ENCODE peak calls at places on chromosomes 5 and 9, in eight cellular contexts. One of them, this sample, is unnamed.

GRCh38 chr5:90983148-90983547 is 400.0 kb downstream of the ARRDC3 start:
- DNase-seq in iPS DF 6.9: no peak
- DNase-seq in AG08396: peak
- DNase-seq in WTC11: no peak
- DNase-seq in anterior cingulate cortex: no peak
- DNase-seq in stimulated activated CD4-positive, alpha-beta T cell treated with anti-CD3 and anti-CD28 coated beads, Interleukin-4, amount 100 ng/mL, for 1 hour: no peak
- DNase-seq in NCI-H1930: no peak
- DNase-seq in mammary epithelial cell: peak
- DNase-seq in this sample: peak

GRCh38 chr9:89143266-89143665 is 35.4 kb downstream of the SHC3 start:
- DNase-seq in iPS DF 6.9: no peak
- DNase-seq in AG08396: no peak
- DNase-seq in WTC11: no peak
- DNase-seq in anterior cingulate cortex: no peak
- DNase-seq in stimulated activated CD4-positive, alpha-beta T cell treated with anti-CD3 and anti-CD28 coated beads, Interleukin-4, amount 100 ng/mL, for 1 hour: no peak
- DNase-seq in NCI-H1930: no peak
- DNase-seq in mammary epithelial cell: no peak
- DNase-seq in this sample: no peak

GRCh38 chr9:115202960-115203751 is 85.2 kb upstream of the TNC start:
- DNase-seq in iPS DF 6.9: no peak
- DNase-seq in AG08396: peak
- DNase-seq in WTC11: no peak
- DNase-seq in anterior cingulate cortex: no peak
- DNase-seq in stimulated activated CD4-positive, alpha-beta T cell treated with anti-CD3 and anti-CD28 coated beads, Interleukin-4, amount 100 ng/mL, for 1 hour: no peak
- DNase-seq in NCI-H1930: no peak
- DNase-seq in mammary epithelial cell: peak
- DNase-seq in this sample: peak

GRCh38 chr5:154194348-154195329 is 4.1 kb downstream of the GALNT10 start:
- DNase-seq in iPS DF 6.9: peak
- DNase-seq in AG08396: peak
- DNase-seq in WTC11: no peak
- DNase-seq in anterior cingulate cortex: no peak
- DNase-seq in stimulated activated CD4-positive, alpha-beta T cell treated with anti-CD3 and anti-CD28 coated beads, Interleukin-4, amount 100 ng/mL, for 1 hour: no peak
- DNase-seq in NCI-H1930: no peak
- DNase-seq in mammary epithelial cell: peak
- DNase-seq in this sample: peak

GRCh38 chr9:125991886-125992529 is 244.8 kb downstream of the PBX3 start:
- DNase-seq in iPS DF 6.9: no peak
- DNase-seq in AG08396: no peak
- DNase-seq in WTC11: no peak
- DNase-seq in anterior cingulate cortex: no peak
- DNase-seq in stimulated activated CD4-positive, alpha-beta T cell treated with anti-CD3 and anti-CD28 coated beads, Interleukin-4, amount 100 ng/mL, for 1 hour: no peak
- DNase-seq in NCI-H1930: no peak
- DNase-seq in mammary epithelial cell: no peak
- DNase-seq in this sample: no peak

GRCh38 chr5:160931283-160931682 is 79.3 kb upstream of the ATP10B start:
- DNase-seq in iPS DF 6.9: no peak
- DNase-seq in AG08396: no peak
- DNase-seq in WTC11: no peak
- DNase-seq in anterior cingulate cortex: no peak
- DNase-seq in stimulated activated CD4-positive, alpha-beta T cell treated with anti-CD3 and anti-CD28 coated beads, Interleukin-4, amount 100 ng/mL, for 1 hour: no peak
- DNase-seq in NCI-H1930: no peak
- DNase-seq in mammary epithelial cell: no peak
- DNase-seq in this sample: no peak

GRCh38 chr9:135864447-135865049 is 42.8 kb downstream of the CAMSAP1 start:
- DNase-seq in iPS DF 6.9: no peak
- DNase-seq in AG08396: peak
- DNase-seq in WTC11: peak
- DNase-seq in anterior cingulate cortex: peak
- DNase-seq in stimulated activated CD4-positive, alpha-beta T cell treated with anti-CD3 and anti-CD28 coated beads, Interleukin-4, amount 100 ng/mL, for 1 hour: peak
- DNase-seq in NCI-H1930: peak
- DNase-seq in mammary epithelial cell: no peak
- DNase-seq in this sample: no peak

GRCh38 chr5:141560725-141561483 is 57.9 kb downstream of the DIAPH1 start:
- DNase-seq in iPS DF 6.9: peak
- DNase-seq in AG08396: peak
- DNase-seq in WTC11: peak
- DNase-seq in anterior cingulate cortex: peak
- DNase-seq in stimulated activated CD4-positive, alpha-beta T cell treated with anti-CD3 and anti-CD28 coated beads, Interleukin-4, amount 100 ng/mL, for 1 hour: no peak
- DNase-seq in NCI-H1930: peak
- DNase-seq in mammary epithelial cell: peak
- DNase-seq in this sample: peak

GRCh38 chr5:160799160-160799559 is 52.9 kb downstream of the ATP10B start:
- DNase-seq in iPS DF 6.9: no peak
- DNase-seq in AG08396: no peak
- DNase-seq in WTC11: no peak
- DNase-seq in anterior cingulate cortex: no peak
- DNase-seq in stimulated activated CD4-positive, alpha-beta T cell treated with anti-CD3 and anti-CD28 coated beads, Interleukin-4, amount 100 ng/mL, for 1 hour: no peak
- DNase-seq in NCI-H1930: no peak
- DNase-seq in mammary epithelial cell: no peak
- DNase-seq in this sample: no peak

GRCh38 chr9:8579661-8580060 is 780.1 kb upstream of the DMAC1 start:
- DNase-seq in iPS DF 6.9: no peak
- DNase-seq in AG08396: no peak
- DNase-seq in WTC11: no peak
- DNase-seq in anterior cingulate cortex: no peak
- DNase-seq in stimulated activated CD4-positive, alpha-beta T cell treated with anti-CD3 and anti-CD28 coated beads, Interleukin-4, amount 100 ng/mL, for 1 hour: no peak
- DNase-seq in NCI-H1930: no peak
- DNase-seq in mammary epithelial cell: no peak
- DNase-seq in this sample: no peak

GRCh38 chr9:37104183-37104889 is 16.0 kb upstream of the ZCCHC7 start:
- DNase-seq in iPS DF 6.9: no peak
- DNase-seq in AG08396: peak
- DNase-seq in WTC11: no peak
- DNase-seq in anterior cingulate cortex: no peak
- DNase-seq in stimulated activated CD4-positive, alpha-beta T cell treated with anti-CD3 and anti-CD28 coated beads, Interleukin-4, amount 100 ng/mL, for 1 hour: peak
- DNase-seq in NCI-H1930: no peak
- DNase-seq in mammary epithelial cell: peak
- DNase-seq in this sample: peak

GRCh38 chr9:133046196-133046899 is 15.4 kb upstream of the CEL start:
- DNase-seq in iPS DF 6.9: no peak
- DNase-seq in AG08396: no peak
- DNase-seq in WTC11: no peak
- DNase-seq in anterior cingulate cortex: no peak
- DNase-seq in stimulated activated CD4-positive, alpha-beta T cell treated with anti-CD3 and anti-CD28 coated beads, Interleukin-4, amount 100 ng/mL, for 1 hour: no peak
- DNase-seq in NCI-H1930: no peak
- DNase-seq in mammary epithelial cell: no peak
- DNase-seq in this sample: no peak

GRCh38 chr9:128383007-128383753 is 12.0 kb downstream of the URM1 start:
- DNase-seq in iPS DF 6.9: no peak
- DNase-seq in AG08396: no peak
- DNase-seq in WTC11: peak
- DNase-seq in anterior cingulate cortex: no peak
- DNase-seq in stimulated activated CD4-positive, alpha-beta T cell treated with anti-CD3 and anti-CD28 coated beads, Interleukin-4, amount 100 ng/mL, for 1 hour: no peak
- DNase-seq in NCI-H1930: no peak
- DNase-seq in mammary epithelial cell: no peak
- DNase-seq in this sample: no peak

GRCh38 chr5:95794070-95794516 is 28.4 kb downstream of the GLRX start:
- DNase-seq in iPS DF 6.9: no peak
- DNase-seq in AG08396: no peak
- DNase-seq in WTC11: no peak
- DNase-seq in anterior cingulate cortex: no peak
- DNase-seq in stimulated activated CD4-positive, alpha-beta T cell treated with anti-CD3 and anti-CD28 coated beads, Interleukin-4, amount 100 ng/mL, for 1 hour: no peak
- DNase-seq in NCI-H1930: no peak
- DNase-seq in mammary epithelial cell: no peak
- DNase-seq in this sample: no peak

GRCh38 chr9:2427016-2427891 is 194.3 kb upstream of the VLDLR start:
- DNase-seq in iPS DF 6.9: no peak
- DNase-seq in AG08396: no peak
- DNase-seq in WTC11: no peak
- DNase-seq in anterior cingulate cortex: no peak
- DNase-seq in stimulated activated CD4-positive, alpha-beta T cell treated with anti-CD3 and anti-CD28 coated beads, Interleukin-4, amount 100 ng/mL, for 1 hour: no peak
- DNase-seq in NCI-H1930: no peak
- DNase-seq in mammary epithelial cell: peak
- DNase-seq in this sample: no peak

GRCh38 chr9:5892456-5893133 is 1.9 kb downstream of the MLANA start:
- DNase-seq in iPS DF 6.9: no peak
- DNase-seq in AG08396: no peak
- DNase-seq in WTC11: no peak
- DNase-seq in anterior cingulate cortex: no peak
- DNase-seq in stimulated activated CD4-positive, alpha-beta T cell treated with anti-CD3 and anti-CD28 coated beads, Interleukin-4, amount 100 ng/mL, for 1 hour: no peak
- DNase-seq in NCI-H1930: no peak
- DNase-seq in mammary epithelial cell: no peak
- DNase-seq in this sample: no peak

GRCh38 chr5:138819065-138819464 is 56.1 kb downstream of the LRRTM2 start:
- DNase-seq in iPS DF 6.9: no peak
- DNase-seq in AG08396: no peak
- DNase-seq in WTC11: no peak
- DNase-seq in anterior cingulate cortex: no peak
- DNase-seq in stimulated activated CD4-positive, alpha-beta T cell treated with anti-CD3 and anti-CD28 coated beads, Interleukin-4, amount 100 ng/mL, for 1 hour: no peak
- DNase-seq in NCI-H1930: no peak
- DNase-seq in mammary epithelial cell: no peak
- DNase-seq in this sample: no peak

GRCh38 chr5:134577022-134577795 is 51.7 kb downstream of the JADE2 start:
- DNase-seq in iPS DF 6.9: no peak
- DNase-seq in AG08396: peak
- DNase-seq in WTC11: no peak
- DNase-seq in anterior cingulate cortex: no peak
- DNase-seq in stimulated activated CD4-positive, alpha-beta T cell treated with anti-CD3 and anti-CD28 coated beads, Interleukin-4, amount 100 ng/mL, for 1 hour: no peak
- DNase-seq in NCI-H1930: no peak
- DNase-seq in mammary epithelial cell: peak
- DNase-seq in this sample: peak

GRCh38 chr5:36403601-36404311 is 102.1 kb upstream of the RANBP3L start:
- DNase-seq in iPS DF 6.9: no peak
- DNase-seq in AG08396: no peak
- DNase-seq in WTC11: no peak
- DNase-seq in anterior cingulate cortex: no peak
- DNase-seq in stimulated activated CD4-positive, alpha-beta T cell treated with anti-CD3 and anti-CD28 coated beads, Interleukin-4, amount 100 ng/mL, for 1 hour: no peak
- DNase-seq in NCI-H1930: no peak
- DNase-seq in mammary epithelial cell: no peak
- DNase-seq in this sample: peak

GRCh38 chr5:171270136-171270535 is 38.9 kb upstream of the TLX3 start:
- DNase-seq in iPS DF 6.9: no peak
- DNase-seq in AG08396: no peak
- DNase-seq in WTC11: no peak
- DNase-seq in anterior cingulate cortex: no peak
- DNase-seq in stimulated activated CD4-positive, alpha-beta T cell treated with anti-CD3 and anti-CD28 coated beads, Interleukin-4, amount 100 ng/mL, for 1 hour: no peak
- DNase-seq in NCI-H1930: no peak
- DNase-seq in mammary epithelial cell: no peak
- DNase-seq in this sample: no peak

GRCh38 chr5:154166901-154167791 is 23.4 kb upstream of the GALNT10 start:
- DNase-seq in iPS DF 6.9: no peak
- DNase-seq in AG08396: no peak
- DNase-seq in WTC11: no peak
- DNase-seq in anterior cingulate cortex: no peak
- DNase-seq in stimulated activated CD4-positive, alpha-beta T cell treated with anti-CD3 and anti-CD28 coated beads, Interleukin-4, amount 100 ng/mL, for 1 hour: no peak
- DNase-seq in NCI-H1930: peak
- DNase-seq in mammary epithelial cell: no peak
- DNase-seq in this sample: no peak

GRCh38 chr9:135213566-135213965 is 126.1 kb downstream of the OLFM1 start:
- DNase-seq in iPS DF 6.9: no peak
- DNase-seq in AG08396: no peak
- DNase-seq in WTC11: peak
- DNase-seq in anterior cingulate cortex: no peak
- DNase-seq in stimulated activated CD4-positive, alpha-beta T cell treated with anti-CD3 and anti-CD28 coated beads, Interleukin-4, amount 100 ng/mL, for 1 hour: no peak
- DNase-seq in NCI-H1930: no peak
- DNase-seq in mammary epithelial cell: no peak
- DNase-seq in this sample: no peak

This sample was measured in H4.